ENCODE peak calls at places on chromosomes 5 and 9, in eight cellular contexts. K, T, O, V, L, B, F and H are unnamed samples.

GRCh38 chr9:693460-694390 is 147.8 kb upstream of the DMRT1 start:
- DNase-seq in K (peak; percentile 73), T (peak; percentile 32), O (no peak), V (peak; percentile 41), L (peak; percentile 78), B (no peak), F (no peak), H (no peak)

GRCh38 chr5:157819502-157820125 is 39.3 kb downstream of the CLINT1 start:
- DNase-seq in K (no peak), T (no peak), O (no peak), V (no peak), L (no peak), B (no peak), F (no peak), H (no peak)

GRCh38 chr9:1875921-1876448 is 139.2 kb upstream of the SMARCA2 start:
- DNase-seq in K (no peak), T (peak; percentile 12), O (no peak), V (no peak), L (no peak), B (no peak), F (no peak), H (no peak)

GRCh38 chr9:104577263-104577662 is 8.3 kb downstream of the OR13C8 start:
- DNase-seq in K (no peak), T (no peak), O (no peak), V (no peak), L (no peak), B (no peak), F (no peak), H (no peak)

GRCh38 chr5:37767961-37768360 is 71.9 kb downstream of the GDNF start:
- DNase-seq in K (no peak), T (no peak), O (no peak), V (no peak), L (no peak), B (no peak), F (no peak), H (no peak)

GRCh38 chr5:14357441-14357840 is 214.3 kb downstream of the TRIO start:
- DNase-seq in K (no peak), T (no peak), O (no peak), V (no peak), L (no peak), B (no peak), F (no peak), H (no peak)

GRCh38 chr5:117359895-117360294 is 785.3 kb upstream of the SEMA6A start:
- DNase-seq in K (no peak), T (no peak), O (no peak), V (no peak), L (no peak), B (no peak), F (no peak), H (no peak)

GRCh38 chr5:92687793-92688467 is 893.1 kb downstream of the NR2F1-AS1 start:
- DNase-seq in K (peak; percentile 80), T (no peak), O (no peak), V (no peak), L (peak; percentile 71), B (no peak), F (no peak), H (no peak)

GRCh38 chr5:159022178-159022556 is 77.5 kb downstream of the EBF1 start:
- DNase-seq in K (peak; percentile 88), T (no peak), O (no peak), V (peak; percentile 21), L (peak; percentile 96), B (peak; percentile 76), F (no peak), H (no peak)

GRCh38 chr5:132822650-132823480 is 7.6 kb downstream of the SHROOM1 start:
- DNase-seq in K (no peak), T (no peak), O (no peak), V (no peak), L (no peak), B (no peak), F (no peak), H (no peak)
- H3K4me3 ChIP-seq in K (no peak overlapping the region), T (no peak overlapping the region), O (no peak overlapping the region), V (peak overlapping the region; percentile 55), L (no peak overlapping the region), B (no peak overlapping the region), F (peak overlapping the region; percentile 29), H (peak overlapping the region; percentile 36)

GRCh38 chr9:93592389-93593021 is 16.1 kb downstream of the PHF2 start:
- DNase-seq in K (no peak), T (no peak), O (peak; percentile 35), V (no peak), L (peak; percentile 33), B (no peak), F (no peak), H (no peak)
- TF ChIP-seq CTCF in K (peak; percentile 18), T (peak; percentile 6), O (peak; percentile 40), V (no peak), L (peak; percentile 11), B (no peak), F (no peak), H (no peak)

GRCh38 chr5:82591021-82591515 is 312.9 kb upstream of the RPS23 start:
- DNase-seq in K (peak; percentile 41), T (no peak), O (no peak), V (no peak), L (no peak), B (no peak), F (no peak), H (no peak)
- H3K4me3 ChIP-seq in K (no peak overlapping the region), T (no peak overlapping the region), O (no peak overlapping the region), V (no peak overlapping the region), L (no peak overlapping the region), B (no peak overlapping the region), F (no peak overlapping the region), H (no peak overlapping the region)

GRCh38 chr5:132496631-132497487 is 6.3 kb upstream of the IRF1 start:
- DNase-seq in K (peak; percentile 82), T (peak; percentile 95), O (peak; percentile 75), V (peak; percentile 50), L (peak; percentile 97), B (peak; percentile 96), F (peak; percentile 93), H (peak; percentile 52)

GRCh38 chr5:132493821-132494220 is 3.2 kb upstream of the IRF1 start:
- DNase-seq in K (no peak), T (no peak), O (no peak), V (no peak), L (no peak), B (no peak), F (no peak), H (no peak)

GRCh38 chr5:132497488-132497997 is 7.0 kb upstream of the IRF1 start:
- DNase-seq in K (peak; percentile 93), T (peak; percentile 55), O (peak; percentile 25), V (peak; percentile 67), L (peak; percentile 97), B (peak; percentile 87), F (peak; percentile 63), H (no peak)

GRCh38 chr5:132495063-132495671 is 4.6 kb upstream of the IRF1 start:
- DNase-seq in K (no peak), T (peak; percentile 8), O (no peak), V (no peak), L (no peak), B (peak; percentile 37), F (peak; percentile 25), H (no peak)

GRCh38 chr5:132495672-132496630 is 5.4 kb upstream of the IRF1 start:
- DNase-seq in K (peak; percentile 90), T (peak; percentile 97), O (peak; percentile 93), V (peak; percentile 69), L (peak; percentile 95), B (peak; percentile 96), F (peak; percentile 96), H (peak; percentile 75)
- TF ChIP-seq CTCF in K (no peak), T (no peak), O (peak; percentile 54), V (no peak), L (no peak), B (no peak), F (no peak), H (no peak)

GRCh38 chr5:17001418-17001817 is 65.3 kb upstream of the MYO10 start:
- DNase-seq in K (peak; percentile 65), T (no peak), O (no peak), V (no peak), L (peak; percentile 52), B (no peak), F (no peak), H (no peak)

GRCh38 chr5:17004441-17005086 is 68.5 kb upstream of the MYO10 start:
- DNase-seq in K (no peak), T (no peak), O (no peak), V (no peak), L (no peak), B (no peak), F (no peak), H (no peak)

GRCh38 chr5:17000296-17000939 is 64.3 kb upstream of the MYO10 start:
- DNase-seq in K (peak; percentile 92), T (no peak), O (no peak), V (no peak), L (peak; percentile 91), B (no peak), F (no peak), H (no peak)

DNA sequence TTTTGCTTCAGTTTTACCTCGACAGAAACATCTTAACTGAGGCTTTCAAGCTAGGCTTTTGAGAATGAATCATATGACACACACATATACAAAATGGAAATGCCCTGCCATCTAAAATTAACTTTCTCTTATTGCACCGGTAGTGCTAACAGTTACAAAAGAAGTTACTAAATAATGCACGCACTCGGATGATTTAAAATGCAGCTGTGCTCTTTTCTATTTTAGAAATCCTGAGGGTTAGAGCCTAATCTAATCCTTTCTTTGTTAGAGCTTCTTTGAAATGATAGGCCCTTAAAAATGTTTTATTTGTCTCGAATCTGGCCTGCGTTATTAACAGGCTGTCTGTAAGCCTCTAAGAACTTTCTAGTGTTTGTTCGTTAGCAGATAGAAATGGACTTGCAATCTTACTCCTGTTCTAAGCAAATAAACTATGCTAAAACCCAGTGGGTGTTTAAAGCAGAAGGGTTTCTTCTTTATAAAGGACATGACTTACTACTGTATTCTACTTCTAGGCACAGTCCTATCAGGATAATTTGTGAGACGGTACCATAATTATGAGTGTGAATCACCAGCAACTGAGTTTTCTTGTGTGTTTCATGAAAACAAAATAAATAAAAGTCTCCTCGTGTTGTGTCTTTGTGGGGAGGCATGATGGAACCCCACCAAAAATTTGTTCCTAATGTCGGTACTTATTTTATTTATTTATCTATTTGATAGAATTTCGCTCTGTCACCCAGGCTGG is 69.2 kb upstream of the MYO10 start:
- DNase-seq in K (no peak), T (no peak), O (no peak), V (no peak), L (peak; percentile 33), B (no peak), F (no peak), H (no peak)
- H3K4me3 ChIP-seq in K (no peak overlapping the region), T (no peak overlapping the region), O (no peak overlapping the region), V (peak overlapping the region; percentile 29), L (no peak overlapping the region), B (no peak overlapping the region), F (no peak overlapping the region), H (no peak overlapping the region)

GRCh38 chr9:130426883-130427282 is 17.9 kb upstream of the ASS1 start:
- DNase-seq in K (peak; percentile 85), T (peak; percentile 53), O (no peak), V (no peak), L (peak; percentile 66), B (peak; percentile 67), F (no peak), H (no peak)
- TF ChIP-seq CTCF in K (no peak), T (no peak), O (no peak), V (no peak), L (no peak), B (no peak), F (no peak), H (no peak)